ENCODE peak calls at places on chromosomes 6 and 20, in five cellular contexts. H, G, X, Q and I are unnamed samples.

GRCh38 chr6:36841756-36842155 is 2.5 kb upstream of the CPNE5 start:
- DNase-seq in H (no peak), G (no peak), X (no peak), Q (no peak), I (no peak)

GRCh38 chr6:15411766-15412165 is 165.9 kb downstream of the JARID2 start:
- DNase-seq in H (no peak), G (no peak), X (no peak), Q (no peak), I (no peak)

GRCh38 chr6:12548526-12548925 is 168.0 kb upstream of the PHACTR1 start:
- DNase-seq in H (no peak), G (no peak), X (no peak), Q (peak), I (no peak)

GRCh38 chr6:31308050-31308844 is 36.4 kb upstream of the HLA-C start:
- DNase-seq in H (peak), G (peak), X (peak), Q (no peak), I (peak)

GRCh38 chr6:88380618-88381288 is 214.6 kb upstream of the CNR1 start:
- DNase-seq in H (no peak), G (no peak), X (no peak), Q (peak), I (no peak)

GRCh38 chr20:59452856-59453255 is 151.5 kb upstream of the PHACTR3 start:
- DNase-seq in H (no peak), G (no peak), X (no peak), Q (no peak), I (no peak)

GRCh38 chr6:36114798-36115408 is 15.4 kb upstream of the MAPK13 start:
- DNase-seq in H (no peak), G (no peak), X (no peak), Q (no peak), I (no peak)

GRCh38 chr20:11207749-11208502 is 534.1 kb upstream of the JAG1 start:
- DNase-seq in H (no peak), G (no peak), X (no peak), Q (no peak), I (no peak)

GRCh38 chr6:14209005-14209404 is 91.4 kb downstream of the CD83 start:
- DNase-seq in H (no peak), G (no peak), X (no peak), Q (no peak), I (no peak)

GRCh38 chr20:34806255-34806654 is 19.2 kb downstream of the NCOA6 start:
- DNase-seq in H (no peak), G (no peak), X (no peak), Q (no peak), I (no peak)

GRCh38 chr20:62392621-62393164 is 5.8 kb downstream of the RPS21 start:
- DNase-seq in H (no peak), G (no peak), X (no peak), Q (no peak), I (no peak)

GRCh38 chr20:13183005-13183404 is 38.1 kb upstream of the ISM1 start:
- DNase-seq in H (no peak), G (no peak), X (no peak), Q (no peak), I (no peak)

GRCh38 chr20:6838181-6838826 is 70.8 kb downstream of the BMP2 start:
- DNase-seq in H (no peak), G (no peak), X (no peak), Q (no peak), I (no peak)

GRCh38 chr20:48308232-48308781 is 519.5 kb downstream of the PREX1 start:
- DNase-seq in H (no peak), G (no peak), X (no peak), Q (no peak), I (no peak)

GRCh38 chr6:149864578-149865535 is 698 bp upstream of the LRP11 start:
- DNase-seq in H (peak), G (peak), X (no peak), Q (peak), I (no peak)

GRCh38 chr6:147689398-147689797 is 180.9 kb downstream of the SAMD5 start:
- DNase-seq in H (no peak), G (no peak), X (no peak), Q (peak), I (no peak)

GRCh38 chr20:50151034-50151743 is 2.3 kb downstream of the PEDS1 start:
- DNase-seq in H (no peak), G (no peak), X (no peak), Q (no peak), I (no peak)

GRCh38 chr20:25220810-25221591 is 25.5 kb downstream of the ENTPD6 start:
- DNase-seq in H (no peak), G (no peak), X (peak), Q (no peak), I (no peak)

GRCh38 chr6:26593278-26594127 is 3.2 kb upstream of the ABT1 start:
- DNase-seq in H (no peak), G (no peak), X (no peak), Q (no peak), I (no peak)

GRCh38 chr20:44209691-44210421 is 715 bp downstream of the OSER1 start:
- DNase-seq in H (no peak), G (peak), X (no peak), Q (no peak), I (no peak)

GRCh38 chr6:108677357-108677756 is 116.6 kb downstream of the FOXO3 start:
- DNase-seq in H (no peak), G (no peak), X (no peak), Q (no peak), I (no peak)

GRCh38 chr6:166959906-166960608 is 3.7 kb upstream of the RNASET2 start:
- DNase-seq in H (no peak), G (no peak), X (no peak), Q (no peak), I (no peak)

GRCh38 chr20:54347216-54347833 is 128.1 kb upstream of the DOK5 start:
- DNase-seq in H (no peak), G (no peak), X (no peak), Q (no peak), I (no peak)

GRCh38 chr20:478010-478948 is 15.9 kb upstream of the TBC1D20 start:
- DNase-seq in H (no peak), G (no peak), X (no peak), Q (peak), I (no peak)

GRCh38 chr6:111468329-111469012 is 14.5 kb downstream of the REV3L start:
- DNase-seq in H (no peak), G (no peak), X (no peak), Q (no peak), I (no peak)

GRCh38 chr6:656460-657252 is at the start of gene HUS1B:
- DNase-seq in H (no peak), G (no peak), X (no peak), Q (no peak), I (no peak)

GRCh38 chr20:3995067-3995748 is 20.1 kb downstream of the RNF24 start:
- DNase-seq in H (no peak), G (no peak), X (no peak), Q (no peak), I (no peak)

GRCh38 chr20:34553366-34553867 is 5.1 kb upstream of the MAP1LC3A start:
- DNase-seq in H (no peak), G (no peak), X (peak), Q (no peak), I (no peak)